ENCODE peak calls at places on chromosomes 7 and 10, in ten cellular contexts. X is right atrium auricular region; L is HepG2; N is NT2/D1; P is activated T-cell treated with anti-CD3 and anti-CD28 coated beads, Interleukin-2, amount 50 U/mL, for 72 hours; C is stimulated activated CD4-positive, alpha-beta T cell treated with anti-CD3 and anti-CD28 coated beads, Interleukin-1b, Interleukin-23, amount 100 ng/mL, for 1 hour; V is hypothalamus; K is effector memory CD4-positive, alpha-beta T cell; W is neural crest cell; G is lower leg skin. J is an unnamed sample.

GRCh38 chr7:13560441-13560840 is 429.0 kb downstream of the ETV1 start:
- DNase-seq in P (no peak), W (no peak), K (no peak), N (no peak), C (no peak), V (no peak), X (no peak), L (no peak), G (no peak), J (no peak)

GRCh38 chr10:13795653-13796555 is 209.1 kb downstream of the PRPF18 start:
- DNase-seq in P (no peak), G (no peak), K (no peak), C (no peak), N (no peak), L (no peak), W (no peak), X (no peak), V (no peak), J (no peak)

GRCh38 chr10:112835933-112836564 is 114.0 kb upstream of the TCF7L2 start:
- DNase-seq in K (no peak), W (no peak), L (peak), V (no peak), G (peak), X (peak), C (no peak), N (no peak), P (no peak), J (no peak)

GRCh38 chr7:95476904-95477594 is 8.7 kb upstream of the ASB4 start:
- DNase-seq in N (peak), P (peak), W (peak), L (peak), X (peak), C (no peak), G (no peak), K (peak), V (no peak), J (no peak)

GRCh38 chr10:80487791-80488538 is 33.9 kb downstream of the TSPAN14 start:
- DNase-seq in V (no peak), P (peak), X (no peak), C (no peak), W (no peak), K (peak), G (peak), N (no peak), L (no peak), J (no peak)

GRCh38 chr7:158975526-158976467 is 119.4 kb downstream of the DYNC2I1 start:
- DNase-seq in X (no peak), K (no peak), V (no peak), N (no peak), W (no peak), L (peak), P (peak), C (no peak), G (peak), J (no peak)

GRCh38 chr10:72355214-72355555 is 466 bp upstream of the DNAJB12 start:
- DNase-seq in K (no peak), W (no peak), V (no peak), G (no peak), P (no peak), N (no peak), C (no peak), L (no peak), X (no peak), J (no peak)

GRCh38 chr10:7233259-7233991 is 177.4 kb downstream of the SFMBT2 start:
- DNase-seq in W (no peak), L (peak), V (no peak), N (no peak), K (no peak), G (no peak), C (no peak), X (no peak), P (no peak), J (no peak)

GRCh38 chr10:65341323-65341922 is 1584.4 kb upstream of the LRRTM3 start:
- DNase-seq in P (no peak), G (no peak), N (no peak), K (no peak), X (no peak), W (no peak), V (no peak), L (no peak), C (no peak), J (no peak)

GRCh38 chr10:73625004-73625883 is 16.0 kb downstream of the MYOZ1 start:
- DNase-seq in C (no peak), K (peak), X (no peak), P (peak), G (no peak), W (peak), N (peak), V (no peak), L (no peak), J (no peak)

GRCh38 chr7:127690337-127690736 is 38.3 kb downstream of the SND1 start:
- DNase-seq in P (no peak), C (no peak), X (no peak), N (no peak), W (no peak), G (no peak), V (no peak), L (no peak), K (no peak), J (no peak)

GRCh38 chr10:89119651-89120050 is 87.5 kb downstream of the CH25H start:
- DNase-seq in C (no peak), W (no peak), X (no peak), N (no peak), P (no peak), V (no peak), K (no peak), G (no peak), L (no peak), J (no peak)

GRCh38 chr7:132635127-132635526 is 58.9 kb upstream of the PLXNA4 start:
- DNase-seq in L (no peak), X (no peak), P (no peak), V (no peak), N (no peak), G (no peak), K (no peak), C (no peak), W (no peak), J (no peak)